ENCODE peak calls at places on chromosomes 5 and 9, in four cellular contexts. W is K562, Z is GM12878, K is HepG2. I is an unnamed sample.

GRCh38 chr9:534886-535285 is 306.6 kb upstream of the DMRT1 start:
- DNase-seq in K (no peak), Z (no peak), W (no peak), I (no peak)

GRCh38 chr9:96661711-96662110 is 6.6 kb upstream of the PRXL2C start:
- DNase-seq in K (no peak), W (no peak), Z (no peak), I (no peak)

GRCh38 chr5:172509405-172509781 is 55.1 kb upstream of the SH3PXD2B start:
- DNase-seq in K (no peak), W (no peak), Z (no peak), I (no peak)

GRCh38 chr9:71683598-71684235 is 84.6 kb downstream of the CEMIP2 start:
- DNase-seq in Z (no peak), K (no peak), W (no peak), I (no peak)

GRCh38 chr9:89507626-89508025 is 9.7 kb upstream of the SEMA4D start:
- DNase-seq in K (no peak), W (no peak), Z (no peak), I (no peak)

GRCh38 chr5:14588758-14589543 is 7.4 kb downstream of the OTULINL start:
- DNase-seq in Z (no peak), K (no peak), W (no peak), I (peak; percentile 59)

GRCh38 chr5:80516826-80517225 is 28.9 kb downstream of the FAM151B start:
- DNase-seq in K (no peak), Z (peak; percentile 2), W (peak; percentile 31), I (peak; percentile 42)

GRCh38 chr5:146048994-146049703 is 56.2 kb downstream of the PLAC8L1 start:
- DNase-seq in K (peak; percentile 66), Z (no peak), W (peak; percentile 72), I (peak; percentile 76)

GRCh38 chr9:124284940-124285441 is 27.2 kb downstream of the NEK6 start:
- DNase-seq in W (no peak), Z (no peak), K (no peak), I (no peak)

GRCh38 chr5:37400501-37400900 is 21.4 kb downstream of the WDR70 start:
- DNase-seq in Z (no peak), K (no peak), W (no peak), I (no peak)

GRCh38 chr9:133677126-133678010 is 41.2 kb downstream of the DBH start:
- DNase-seq in Z (no peak), K (no peak), W (no peak), I (no peak)

GRCh38 chr5:140946578-140946977 is 19.7 kb upstream of the PCDHAC2 start:
- DNase-seq in K (no peak), W (no peak), Z (no peak), I (no peak)

GRCh38 chr9:1083325-1083913 is 33.3 kb downstream of the DMRT2 start:
- DNase-seq in W (no peak), Z (no peak), K (no peak), I (peak; percentile 15)

GRCh38 chr9:124412228-124412575 is 3.0 kb downstream of the PSMB7 start:
- DNase-seq in W (no peak), Z (no peak), K (no peak), I (no peak)

GRCh38 chr5:147578228-147579024 is 68.6 kb upstream of the DPYSL3 start:
- DNase-seq in W (peak; percentile 10), K (peak; percentile 41), Z (no peak), I (peak; percentile 25)

GRCh38 chr9:69485466-69485865 is 160.5 kb downstream of the ENTREP1 start:
- DNase-seq in Z (no peak), K (no peak), W (no peak), I (no peak)

DNA sequence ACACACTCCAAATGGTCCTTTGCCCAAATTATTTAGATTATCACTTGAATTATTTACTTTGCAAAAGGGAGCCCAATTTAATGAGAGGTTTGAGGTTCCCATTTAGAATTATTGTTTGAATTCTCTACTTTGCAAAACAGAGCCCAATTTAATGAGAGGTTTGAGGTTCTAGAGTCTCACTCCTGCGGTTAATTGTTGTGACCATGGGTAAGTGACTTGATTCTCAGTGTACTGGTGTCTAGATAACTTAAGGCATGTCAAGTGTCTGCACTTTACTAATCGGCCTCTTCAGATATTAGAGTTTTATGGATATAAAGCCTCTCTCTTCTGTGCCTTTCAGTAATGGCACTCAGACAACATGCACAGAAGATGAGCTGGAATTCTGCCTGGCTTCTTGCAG is 67.5 kb downstream of the YIPF5 start:
- DNase-seq in Z (no peak), W (no peak), K (no peak), I (no peak)
- TF ChIP-seq CHD4 in Z (no peak), W (no peak), K (no peak), I (no peak)

GRCh38 chr5:164420161-164420560 is 914.7 kb downstream of the MAT2B start:
- DNase-seq in K (no peak), W (no peak), Z (no peak), I (no peak)

GRCh38 chr5:164422400-164422799 is 917.0 kb downstream of the MAT2B start:
- DNase-seq in Z (no peak), W (no peak), K (peak; percentile 22), I (peak; percentile 13)
- TF ChIP-seq CHD4 in Z (no peak), W (no peak), K (no peak), I (no peak)

DNA sequence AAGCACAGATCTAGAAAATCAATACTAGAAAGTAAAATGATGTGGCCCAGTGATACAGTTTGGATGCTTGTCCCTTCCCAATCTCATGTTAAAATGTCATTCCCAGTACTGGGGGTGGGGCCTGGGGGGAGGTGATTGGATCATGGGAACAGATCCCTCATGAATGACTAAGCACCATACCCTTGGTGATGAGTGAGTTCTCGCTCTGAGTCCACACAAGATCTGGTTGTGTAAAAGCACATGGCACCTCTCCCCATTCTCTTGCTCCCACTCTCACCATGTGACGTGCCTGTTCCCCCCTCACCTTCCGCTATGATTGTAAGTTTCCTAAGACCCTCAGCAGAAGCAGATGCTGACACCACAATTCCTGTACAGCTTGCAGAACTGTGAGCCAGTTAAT is 234.2 kb upstream of the CDH6 start:
- DNase-seq in W (no peak), Z (no peak), K (no peak), I (no peak)
- TF ChIP-seq CHD4 in W (no peak), Z (no peak), K (no peak), I (no peak)

DNA sequence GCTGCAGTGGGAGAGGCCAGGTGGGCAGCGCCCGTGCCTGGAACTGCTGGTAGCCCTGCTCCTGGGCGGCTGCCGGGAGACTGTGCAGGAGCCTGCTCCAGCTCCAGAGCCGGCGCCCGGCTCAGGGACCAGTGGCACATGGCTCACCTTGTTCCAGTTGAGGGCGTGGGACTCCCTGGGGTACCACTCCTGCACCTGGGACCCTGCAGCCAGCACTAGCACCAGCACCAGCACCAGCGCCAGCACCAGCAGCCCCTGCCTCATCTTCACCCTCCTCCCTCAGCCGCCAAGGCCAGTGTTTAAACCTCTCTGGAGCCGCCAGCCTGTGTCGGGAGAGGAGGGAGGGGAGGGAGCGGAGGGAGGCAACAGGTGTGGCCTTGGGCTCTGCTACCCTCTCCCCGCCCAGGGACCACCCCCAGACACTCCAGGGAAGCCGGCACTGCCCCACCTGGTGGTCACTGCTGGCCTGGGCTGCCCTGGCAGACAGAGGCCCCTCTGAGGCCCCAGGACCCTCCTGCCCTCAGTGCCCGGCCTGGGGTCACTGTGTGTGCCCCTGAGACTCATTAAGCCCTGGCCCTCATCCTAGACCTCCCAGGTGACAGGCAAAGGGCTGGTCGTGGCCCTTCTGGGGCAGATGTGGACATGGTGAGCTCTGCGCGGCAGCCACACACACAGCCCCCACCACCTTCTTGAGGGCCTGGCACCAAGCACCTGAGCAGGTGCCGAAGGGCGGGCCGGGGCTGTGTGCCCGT is at the start of gene LCN10:
- DNase-seq in Z (no peak), W (peak; percentile 74), K (peak; percentile 49), I (no peak)
- TF ChIP-seq CHD4 in Z (no peak), W (no peak), K (no peak), I (no peak)

DNA sequence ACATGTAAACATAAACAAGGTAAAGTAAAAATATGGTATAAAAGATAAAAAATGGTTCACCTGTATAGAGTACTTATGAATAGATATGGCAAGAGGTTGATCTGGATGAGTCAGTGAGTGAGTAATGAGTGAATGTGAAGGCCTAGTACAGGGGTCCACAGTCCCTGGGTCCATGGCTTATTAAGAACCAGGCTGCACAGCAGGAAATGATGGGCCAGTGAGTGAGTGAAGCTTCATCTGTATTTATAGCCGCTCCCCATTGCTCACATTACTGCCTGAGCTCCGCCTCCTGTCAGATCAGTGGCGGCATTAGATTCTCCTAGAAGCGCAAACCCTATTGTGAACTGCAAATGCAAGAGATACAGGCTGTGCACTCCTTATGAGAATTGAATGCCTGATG is 307.7 kb upstream of the ZNF608 start:
- DNase-seq in Z (no peak), K (no peak), W (no peak), I (no peak)
- TF ChIP-seq CHD4 in Z (no peak), K (no peak), W (no peak), I (no peak)

GRCh38 chr9:129595903-129596540 is 24.9 kb downstream of the C9orf50 start:
- DNase-seq in W (peak; percentile 55), K (no peak), Z (no peak), I (no peak)
- TF ChIP-seq CHD4 in W (no peak), K (no peak), Z (no peak), I (no peak)